ENCODE peak calls at places on chromosomes 1 and 21, in eight cellular contexts. One of them, this sample, is unnamed.

GRCh38 chr1:244154882-244155531 is 103.9 kb downstream of the ZBTB18 start:
- DNase-seq in activated T-cell treated with anti-CD3 and anti-CD28 coated beads, Interleukin-2, amount 50 U/mL, for 24 hours: no peak
- DNase-seq in NCI-H1092 treated with DMSO at 0.1 percent for 48 hours: no peak
- DNase-seq in psoas muscle: peak; percentile 40
- DNase-seq in SW 1271: no peak
- DNase-seq in fibroblast of pulmonary artery: no peak
- DNase-seq in activated effector memory CD4-positive, alpha-beta T cell treated with Interleukin-2 at 50 U/mL for 16 hours: no peak
- DNase-seq in stimulated activated CD4-positive, alpha-beta T cell treated with anti-CD3 and anti-CD28 coated beads, Interleukin-1b, Interleukin-23, amount 100 ng/mL, for 1 hour: no peak
- DNase-seq in this sample: no peak

GRCh38 chr1:48291421-48291820 is 68.9 kb downstream of the SLC5A9 start:
- DNase-seq in activated effector memory CD4-positive, alpha-beta T cell treated with Interleukin-2 at 50 U/mL for 16 hours: no peak
- DNase-seq in activated T-cell treated with anti-CD3 and anti-CD28 coated beads, Interleukin-2, amount 50 U/mL, for 24 hours: no peak
- DNase-seq in NCI-H1092 treated with DMSO at 0.1 percent for 48 hours: no peak
- DNase-seq in psoas muscle: no peak
- DNase-seq in stimulated activated CD4-positive, alpha-beta T cell treated with anti-CD3 and anti-CD28 coated beads, Interleukin-1b, Interleukin-23, amount 100 ng/mL, for 1 hour: no peak
- DNase-seq in SW 1271: no peak
- DNase-seq in fibroblast of pulmonary artery: no peak
- DNase-seq in this sample: no peak

GRCh38 chr1:184771190-184771691 is 16.6 kb upstream of the EDEM3 start:
- DNase-seq in fibroblast of pulmonary artery: no peak
- DNase-seq in activated effector memory CD4-positive, alpha-beta T cell treated with Interleukin-2 at 50 U/mL for 16 hours: no peak
- DNase-seq in NCI-H1092 treated with DMSO at 0.1 percent for 48 hours: no peak
- DNase-seq in SW 1271: no peak
- DNase-seq in stimulated activated CD4-positive, alpha-beta T cell treated with anti-CD3 and anti-CD28 coated beads, Interleukin-1b, Interleukin-23, amount 100 ng/mL, for 1 hour: no peak
- DNase-seq in activated T-cell treated with anti-CD3 and anti-CD28 coated beads, Interleukin-2, amount 50 U/mL, for 24 hours: no peak
- DNase-seq in psoas muscle: no peak
- DNase-seq in this sample: no peak

GRCh38 chr21:35204850-35205564 is 155.9 kb upstream of the RUNX1 start:
- DNase-seq in activated T-cell treated with anti-CD3 and anti-CD28 coated beads, Interleukin-2, amount 50 U/mL, for 24 hours: peak; percentile 64
- DNase-seq in psoas muscle: peak; percentile 72
- DNase-seq in SW 1271: no peak
- DNase-seq in stimulated activated CD4-positive, alpha-beta T cell treated with anti-CD3 and anti-CD28 coated beads, Interleukin-1b, Interleukin-23, amount 100 ng/mL, for 1 hour: no peak
- DNase-seq in activated effector memory CD4-positive, alpha-beta T cell treated with Interleukin-2 at 50 U/mL for 16 hours: no peak
- DNase-seq in fibroblast of pulmonary artery: peak; percentile 98
- DNase-seq in NCI-H1092 treated with DMSO at 0.1 percent for 48 hours: peak; percentile 94
- DNase-seq in this sample: peak; percentile 98

GRCh38 chr1:180145446-180145845 is 9.2 kb upstream of the QSOX1 start:
- DNase-seq in stimulated activated CD4-positive, alpha-beta T cell treated with anti-CD3 and anti-CD28 coated beads, Interleukin-1b, Interleukin-23, amount 100 ng/mL, for 1 hour: no peak
- DNase-seq in NCI-H1092 treated with DMSO at 0.1 percent for 48 hours: no peak
- DNase-seq in activated T-cell treated with anti-CD3 and anti-CD28 coated beads, Interleukin-2, amount 50 U/mL, for 24 hours: no peak
- DNase-seq in activated effector memory CD4-positive, alpha-beta T cell treated with Interleukin-2 at 50 U/mL for 16 hours: no peak
- DNase-seq in psoas muscle: no peak
- DNase-seq in SW 1271: no peak
- DNase-seq in fibroblast of pulmonary artery: no peak
- DNase-seq in this sample: no peak

GRCh38 chr1:229943148-229943714 is 123.8 kb upstream of the GALNT2 start:
- DNase-seq in psoas muscle: no peak
- DNase-seq in NCI-H1092 treated with DMSO at 0.1 percent for 48 hours: no peak
- DNase-seq in activated T-cell treated with anti-CD3 and anti-CD28 coated beads, Interleukin-2, amount 50 U/mL, for 24 hours: no peak
- DNase-seq in fibroblast of pulmonary artery: no peak
- DNase-seq in activated effector memory CD4-positive, alpha-beta T cell treated with Interleukin-2 at 50 U/mL for 16 hours: no peak
- DNase-seq in SW 1271: no peak
- DNase-seq in stimulated activated CD4-positive, alpha-beta T cell treated with anti-CD3 and anti-CD28 coated beads, Interleukin-1b, Interleukin-23, amount 100 ng/mL, for 1 hour: no peak
- DNase-seq in this sample: no peak

GRCh38 chr1:45954401-45954847 is 151.0 kb downstream of the MAST2 start:
- DNase-seq in fibroblast of pulmonary artery: peak; percentile 58
- DNase-seq in activated T-cell treated with anti-CD3 and anti-CD28 coated beads, Interleukin-2, amount 50 U/mL, for 24 hours: no peak
- DNase-seq in NCI-H1092 treated with DMSO at 0.1 percent for 48 hours: no peak
- DNase-seq in psoas muscle: no peak
- DNase-seq in SW 1271: no peak
- DNase-seq in activated effector memory CD4-positive, alpha-beta T cell treated with Interleukin-2 at 50 U/mL for 16 hours: no peak
- DNase-seq in stimulated activated CD4-positive, alpha-beta T cell treated with anti-CD3 and anti-CD28 coated beads, Interleukin-1b, Interleukin-23, amount 100 ng/mL, for 1 hour: no peak
- DNase-seq in this sample: peak; percentile 97

GRCh38 chr1:66380452-66381212 is 153.3 kb upstream of the SGIP1 start:
- DNase-seq in SW 1271: no peak
- DNase-seq in stimulated activated CD4-positive, alpha-beta T cell treated with anti-CD3 and anti-CD28 coated beads, Interleukin-1b, Interleukin-23, amount 100 ng/mL, for 1 hour: no peak
- DNase-seq in activated T-cell treated with anti-CD3 and anti-CD28 coated beads, Interleukin-2, amount 50 U/mL, for 24 hours: no peak
- DNase-seq in NCI-H1092 treated with DMSO at 0.1 percent for 48 hours: no peak
- DNase-seq in psoas muscle: no peak
- DNase-seq in fibroblast of pulmonary artery: no peak
- DNase-seq in activated effector memory CD4-positive, alpha-beta T cell treated with Interleukin-2 at 50 U/mL for 16 hours: no peak
- DNase-seq in this sample: no peak

GRCh38 chr1:200029624-200030074 is 2.1 kb downstream of the NR5A2 start:
- DNase-seq in fibroblast of pulmonary artery: no peak
- DNase-seq in psoas muscle: no peak
- DNase-seq in NCI-H1092 treated with DMSO at 0.1 percent for 48 hours: peak; percentile 47
- DNase-seq in activated T-cell treated with anti-CD3 and anti-CD28 coated beads, Interleukin-2, amount 50 U/mL, for 24 hours: no peak
- DNase-seq in activated effector memory CD4-positive, alpha-beta T cell treated with Interleukin-2 at 50 U/mL for 16 hours: no peak
- DNase-seq in SW 1271: no peak
- DNase-seq in stimulated activated CD4-positive, alpha-beta T cell treated with anti-CD3 and anti-CD28 coated beads, Interleukin-1b, Interleukin-23, amount 100 ng/mL, for 1 hour: no peak
- DNase-seq in this sample: no peak

GRCh38 chr1:177585492-177586220 is 384.2 kb downstream of the SEC16B start:
- DNase-seq in psoas muscle: no peak
- DNase-seq in NCI-H1092 treated with DMSO at 0.1 percent for 48 hours: no peak
- DNase-seq in SW 1271: no peak
- DNase-seq in activated T-cell treated with anti-CD3 and anti-CD28 coated beads, Interleukin-2, amount 50 U/mL, for 24 hours: no peak
- DNase-seq in stimulated activated CD4-positive, alpha-beta T cell treated with anti-CD3 and anti-CD28 coated beads, Interleukin-1b, Interleukin-23, amount 100 ng/mL, for 1 hour: no peak
- DNase-seq in fibroblast of pulmonary artery: no peak
- DNase-seq in activated effector memory CD4-positive, alpha-beta T cell treated with Interleukin-2 at 50 U/mL for 16 hours: no peak
- DNase-seq in this sample: no peak

GRCh38 chr21:43951911-43952703 is 60.0 kb upstream of the TRAPPC10 start:
- DNase-seq in activated T-cell treated with anti-CD3 and anti-CD28 coated beads, Interleukin-2, amount 50 U/mL, for 24 hours: no peak
- DNase-seq in activated effector memory CD4-positive, alpha-beta T cell treated with Interleukin-2 at 50 U/mL for 16 hours: no peak
- DNase-seq in SW 1271: no peak
- DNase-seq in fibroblast of pulmonary artery: no peak
- DNase-seq in psoas muscle: peak; percentile 3
- DNase-seq in stimulated activated CD4-positive, alpha-beta T cell treated with anti-CD3 and anti-CD28 coated beads, Interleukin-1b, Interleukin-23, amount 100 ng/mL, for 1 hour: no peak
- DNase-seq in NCI-H1092 treated with DMSO at 0.1 percent for 48 hours: no peak
- DNase-seq in this sample: no peak

GRCh38 chr1:153629971-153630370 is 1.7 kb downstream of the S100A1 start:
- DNase-seq in activated effector memory CD4-positive, alpha-beta T cell treated with Interleukin-2 at 50 U/mL for 16 hours: no peak
- DNase-seq in stimulated activated CD4-positive, alpha-beta T cell treated with anti-CD3 and anti-CD28 coated beads, Interleukin-1b, Interleukin-23, amount 100 ng/mL, for 1 hour: no peak
- DNase-seq in psoas muscle: peak; percentile 55
- DNase-seq in activated T-cell treated with anti-CD3 and anti-CD28 coated beads, Interleukin-2, amount 50 U/mL, for 24 hours: no peak
- DNase-seq in SW 1271: no peak
- DNase-seq in NCI-H1092 treated with DMSO at 0.1 percent for 48 hours: no peak
- DNase-seq in fibroblast of pulmonary artery: no peak
- DNase-seq in this sample: no peak

GRCh38 chr1:167797005-167797404 is 75.2 kb downstream of the MPZL1 start:
- DNase-seq in NCI-H1092 treated with DMSO at 0.1 percent for 48 hours: no peak
- DNase-seq in psoas muscle: peak; percentile 75
- DNase-seq in fibroblast of pulmonary artery: peak; percentile 99
- DNase-seq in activated T-cell treated with anti-CD3 and anti-CD28 coated beads, Interleukin-2, amount 50 U/mL, for 24 hours: no peak
- DNase-seq in activated effector memory CD4-positive, alpha-beta T cell treated with Interleukin-2 at 50 U/mL for 16 hours: no peak
- DNase-seq in SW 1271: no peak
- DNase-seq in stimulated activated CD4-positive, alpha-beta T cell treated with anti-CD3 and anti-CD28 coated beads, Interleukin-1b, Interleukin-23, amount 100 ng/mL, for 1 hour: no peak
- DNase-seq in this sample: peak; percentile 99

GRCh38 chr1:239606850-239607400 is 220.6 kb downstream of the CHRM3 start:
- DNase-seq in SW 1271: no peak
- DNase-seq in activated T-cell treated with anti-CD3 and anti-CD28 coated beads, Interleukin-2, amount 50 U/mL, for 24 hours: no peak
- DNase-seq in stimulated activated CD4-positive, alpha-beta T cell treated with anti-CD3 and anti-CD28 coated beads, Interleukin-1b, Interleukin-23, amount 100 ng/mL, for 1 hour: no peak
- DNase-seq in psoas muscle: no peak
- DNase-seq in activated effector memory CD4-positive, alpha-beta T cell treated with Interleukin-2 at 50 U/mL for 16 hours: no peak
- DNase-seq in NCI-H1092 treated with DMSO at 0.1 percent for 48 hours: no peak
- DNase-seq in fibroblast of pulmonary artery: no peak
- DNase-seq in this sample: peak; percentile 0

GRCh38 chr1:228911225-228911624 is 175.9 kb downstream of the RHOU start:
- DNase-seq in activated effector memory CD4-positive, alpha-beta T cell treated with Interleukin-2 at 50 U/mL for 16 hours: no peak
- DNase-seq in psoas muscle: no peak
- DNase-seq in stimulated activated CD4-positive, alpha-beta T cell treated with anti-CD3 and anti-CD28 coated beads, Interleukin-1b, Interleukin-23, amount 100 ng/mL, for 1 hour: no peak
- DNase-seq in SW 1271: no peak
- DNase-seq in activated T-cell treated with anti-CD3 and anti-CD28 coated beads, Interleukin-2, amount 50 U/mL, for 24 hours: no peak
- DNase-seq in NCI-H1092 treated with DMSO at 0.1 percent for 48 hours: no peak
- DNase-seq in fibroblast of pulmonary artery: no peak
- DNase-seq in this sample: no peak

GRCh38 chr1:54884135-54884586 is 2.8 kb downstream of the DHCR24 start:
- DNase-seq in SW 1271: no peak
- DNase-seq in psoas muscle: no peak
- DNase-seq in activated effector memory CD4-positive, alpha-beta T cell treated with Interleukin-2 at 50 U/mL for 16 hours: no peak
- DNase-seq in fibroblast of pulmonary artery: no peak
- DNase-seq in activated T-cell treated with anti-CD3 and anti-CD28 coated beads, Interleukin-2, amount 50 U/mL, for 24 hours: no peak
- DNase-seq in stimulated activated CD4-positive, alpha-beta T cell treated with anti-CD3 and anti-CD28 coated beads, Interleukin-1b, Interleukin-23, amount 100 ng/mL, for 1 hour: no peak
- DNase-seq in NCI-H1092 treated with DMSO at 0.1 percent for 48 hours: no peak
- DNase-seq in this sample: no peak

GRCh38 chr1:35717911-35718476 is 690 bp downstream of the C1orf216 start:
- DNase-seq in stimulated activated CD4-positive, alpha-beta T cell treated with anti-CD3 and anti-CD28 coated beads, Interleukin-1b, Interleukin-23, amount 100 ng/mL, for 1 hour: no peak
- DNase-seq in fibroblast of pulmonary artery: peak; percentile 71
- DNase-seq in activated T-cell treated with anti-CD3 and anti-CD28 coated beads, Interleukin-2, amount 50 U/mL, for 24 hours: no peak
- DNase-seq in NCI-H1092 treated with DMSO at 0.1 percent for 48 hours: no peak
- DNase-seq in SW 1271: no peak
- DNase-seq in psoas muscle: peak; percentile 71
- DNase-seq in activated effector memory CD4-positive, alpha-beta T cell treated with Interleukin-2 at 50 U/mL for 16 hours: no peak
- DNase-seq in this sample: peak; percentile 75

GRCh38 chr1:83779565-83779964 is 219.4 kb downstream of the TTLL7 start:
- DNase-seq in NCI-H1092 treated with DMSO at 0.1 percent for 48 hours: no peak
- DNase-seq in psoas muscle: no peak
- DNase-seq in SW 1271: no peak
- DNase-seq in fibroblast of pulmonary artery: no peak
- DNase-seq in stimulated activated CD4-positive, alpha-beta T cell treated with anti-CD3 and anti-CD28 coated beads, Interleukin-1b, Interleukin-23, amount 100 ng/mL, for 1 hour: no peak
- DNase-seq in activated effector memory CD4-positive, alpha-beta T cell treated with Interleukin-2 at 50 U/mL for 16 hours: no peak
- DNase-seq in activated T-cell treated with anti-CD3 and anti-CD28 coated beads, Interleukin-2, amount 50 U/mL, for 24 hours: no peak
- DNase-seq in this sample: no peak

GRCh38 chr21:38683222-38683621 is 122.5 kb upstream of the ETS2 start:
- DNase-seq in stimulated activated CD4-positive, alpha-beta T cell treated with anti-CD3 and anti-CD28 coated beads, Interleukin-1b, Interleukin-23, amount 100 ng/mL, for 1 hour: no peak
- DNase-seq in activated T-cell treated with anti-CD3 and anti-CD28 coated beads, Interleukin-2, amount 50 U/mL, for 24 hours: no peak
- DNase-seq in NCI-H1092 treated with DMSO at 0.1 percent for 48 hours: no peak
- DNase-seq in SW 1271: no peak
- DNase-seq in fibroblast of pulmonary artery: peak; percentile 49
- DNase-seq in psoas muscle: no peak
- DNase-seq in activated effector memory CD4-positive, alpha-beta T cell treated with Interleukin-2 at 50 U/mL for 16 hours: no peak
- DNase-seq in this sample: peak; percentile 57

GRCh38 chr1:226310637-226311195 is 1.8 kb upstream of the LIN9 start:
- DNase-seq in fibroblast of pulmonary artery: no peak
- DNase-seq in stimulated activated CD4-positive, alpha-beta T cell treated with anti-CD3 and anti-CD28 coated beads, Interleukin-1b, Interleukin-23, amount 100 ng/mL, for 1 hour: no peak
- DNase-seq in psoas muscle: no peak
- DNase-seq in activated T-cell treated with anti-CD3 and anti-CD28 coated beads, Interleukin-2, amount 50 U/mL, for 24 hours: no peak
- DNase-seq in activated effector memory CD4-positive, alpha-beta T cell treated with Interleukin-2 at 50 U/mL for 16 hours: no peak
- DNase-seq in NCI-H1092 treated with DMSO at 0.1 percent for 48 hours: no peak
- DNase-seq in SW 1271: no peak
- DNase-seq in this sample: no peak

GRCh38 chr1:116909511-116910378 is at the start of gene PTGFRN:
- DNase-seq in stimulated activated CD4-positive, alpha-beta T cell treated with anti-CD3 and anti-CD28 coated beads, Interleukin-1b, Interleukin-23, amount 100 ng/mL, for 1 hour: no peak
- DNase-seq in fibroblast of pulmonary artery: peak; percentile 75
- DNase-seq in SW 1271: no peak
- DNase-seq in psoas muscle: peak; percentile 67
- DNase-seq in NCI-H1092 treated with DMSO at 0.1 percent for 48 hours: peak; percentile 39
- DNase-seq in activated effector memory CD4-positive, alpha-beta T cell treated with Interleukin-2 at 50 U/mL for 16 hours: peak; percentile 8
- DNase-seq in activated T-cell treated with anti-CD3 and anti-CD28 coated beads, Interleukin-2, amount 50 U/mL, for 24 hours: peak; percentile 62
- DNase-seq in this sample: peak; percentile 50

GRCh38 chr1:220748091-220748934 is at the start of gene MTARC2:
- DNase-seq in NCI-H1092 treated with DMSO at 0.1 percent for 48 hours: peak; percentile 87
- DNase-seq in SW 1271: peak; percentile 31
- DNase-seq in fibroblast of pulmonary artery: peak; percentile 71
- DNase-seq in activated T-cell treated with anti-CD3 and anti-CD28 coated beads, Interleukin-2, amount 50 U/mL, for 24 hours: peak; percentile 39
- DNase-seq in activated effector memory CD4-positive, alpha-beta T cell treated with Interleukin-2 at 50 U/mL for 16 hours: no peak
- DNase-seq in stimulated activated CD4-positive, alpha-beta T cell treated with anti-CD3 and anti-CD28 coated beads, Interleukin-1b, Interleukin-23, amount 100 ng/mL, for 1 hour: no peak
- DNase-seq in psoas muscle: peak; percentile 82
- DNase-seq in this sample: peak; percentile 55

GRCh38 chr1:238672262-238672661 is 714.1 kb upstream of the CHRM3 start:
- DNase-seq in activated T-cell treated with anti-CD3 and anti-CD28 coated beads, Interleukin-2, amount 50 U/mL, for 24 hours: no peak
- DNase-seq in fibroblast of pulmonary artery: no peak
- DNase-seq in SW 1271: no peak
- DNase-seq in stimulated activated CD4-positive, alpha-beta T cell treated with anti-CD3 and anti-CD28 coated beads, Interleukin-1b, Interleukin-23, amount 100 ng/mL, for 1 hour: no peak
- DNase-seq in activated effector memory CD4-positive, alpha-beta T cell treated with Interleukin-2 at 50 U/mL for 16 hours: no peak
- DNase-seq in NCI-H1092 treated with DMSO at 0.1 percent for 48 hours: no peak
- DNase-seq in psoas muscle: no peak
- DNase-seq in this sample: no peak

GRCh38 chr1:27727126-27727525 is 1.4 kb downstream of the FAM76A start:
- DNase-seq in NCI-H1092 treated with DMSO at 0.1 percent for 48 hours: no peak
- DNase-seq in SW 1271: no peak
- DNase-seq in stimulated activated CD4-positive, alpha-beta T cell treated with anti-CD3 and anti-CD28 coated beads, Interleukin-1b, Interleukin-23, amount 100 ng/mL, for 1 hour: no peak
- DNase-seq in psoas muscle: no peak
- DNase-seq in activated T-cell treated with anti-CD3 and anti-CD28 coated beads, Interleukin-2, amount 50 U/mL, for 24 hours: no peak
- DNase-seq in fibroblast of pulmonary artery: peak; percentile 49
- DNase-seq in activated effector memory CD4-positive, alpha-beta T cell treated with Interleukin-2 at 50 U/mL for 16 hours: no peak
- DNase-seq in this sample: peak; percentile 59

GRCh38 chr21:44521928-44522752 is 17.9 kb downstream of the KRTAP10-1 start:
- DNase-seq in activated effector memory CD4-positive, alpha-beta T cell treated with Interleukin-2 at 50 U/mL for 16 hours: no peak
- DNase-seq in NCI-H1092 treated with DMSO at 0.1 percent for 48 hours: no peak
- DNase-seq in SW 1271: no peak
- DNase-seq in psoas muscle: no peak
- DNase-seq in fibroblast of pulmonary artery: no peak
- DNase-seq in activated T-cell treated with anti-CD3 and anti-CD28 coated beads, Interleukin-2, amount 50 U/mL, for 24 hours: peak; percentile 24
- DNase-seq in stimulated activated CD4-positive, alpha-beta T cell treated with anti-CD3 and anti-CD28 coated beads, Interleukin-1b, Interleukin-23, amount 100 ng/mL, for 1 hour: no peak
- DNase-seq in this sample: no peak

GRCh38 chr1:1357871-1358432 is 403 bp downstream of the MXRA8 start:
- DNase-seq in stimulated activated CD4-positive, alpha-beta T cell treated with anti-CD3 and anti-CD28 coated beads, Interleukin-1b, Interleukin-23, amount 100 ng/mL, for 1 hour: no peak
- DNase-seq in NCI-H1092 treated with DMSO at 0.1 percent for 48 hours: no peak
- DNase-seq in SW 1271: no peak
- DNase-seq in activated T-cell treated with anti-CD3 and anti-CD28 coated beads, Interleukin-2, amount 50 U/mL, for 24 hours: no peak
- DNase-seq in activated effector memory CD4-positive, alpha-beta T cell treated with Interleukin-2 at 50 U/mL for 16 hours: no peak
- DNase-seq in fibroblast of pulmonary artery: no peak
- DNase-seq in psoas muscle: peak; percentile 23
- DNase-seq in this sample: no peak

GRCh38 chr1:203026666-203027663 is 674 bp downstream of the PPFIA4 start:
- DNase-seq in fibroblast of pulmonary artery: no peak
- DNase-seq in activated T-cell treated with anti-CD3 and anti-CD28 coated beads, Interleukin-2, amount 50 U/mL, for 24 hours: no peak
- DNase-seq in SW 1271: no peak
- DNase-seq in NCI-H1092 treated with DMSO at 0.1 percent for 48 hours: peak; percentile 29
- DNase-seq in psoas muscle: no peak
- DNase-seq in activated effector memory CD4-positive, alpha-beta T cell treated with Interleukin-2 at 50 U/mL for 16 hours: no peak
- DNase-seq in stimulated activated CD4-positive, alpha-beta T cell treated with anti-CD3 and anti-CD28 coated beads, Interleukin-1b, Interleukin-23, amount 100 ng/mL, for 1 hour: no peak
- DNase-seq in this sample: no peak

GRCh38 chr1:164356511-164356910 is 202.5 kb upstream of the PBX1 start:
- DNase-seq in fibroblast of pulmonary artery: no peak
- DNase-seq in stimulated activated CD4-positive, alpha-beta T cell treated with anti-CD3 and anti-CD28 coated beads, Interleukin-1b, Interleukin-23, amount 100 ng/mL, for 1 hour: no peak
- DNase-seq in SW 1271: no peak
- DNase-seq in psoas muscle: no peak
- DNase-seq in NCI-H1092 treated with DMSO at 0.1 percent for 48 hours: no peak
- DNase-seq in activated T-cell treated with anti-CD3 and anti-CD28 coated beads, Interleukin-2, amount 50 U/mL, for 24 hours: no peak
- DNase-seq in activated effector memory CD4-positive, alpha-beta T cell treated with Interleukin-2 at 50 U/mL for 16 hours: no peak
- DNase-seq in this sample: no peak